ENCODE peak calls at places on chromosomes 11 and 22, in eight cellular contexts. F is stimulated activated CD8-positive, alpha-beta memory T cell treated with anti-CD3 and anti-CD28 coated beads, Interleukin-4, amount 100 ng/mL, for 1 hour; N is CD4-positive, alpha-beta memory T cell; V is NCI-H524 treated with DMSO at 0.1 percent for 48 hours; X is activated CD4-positive, CD25-positive, alpha-beta regulatory T cell; W is RKO; P is nephron progenitor cell; A is AG10803. E is an unnamed sample.

GRCh38 chr11:68040957-68041591 is 2.2 kb downstream of the TCIRG1 start:
- DNase-seq in P (no peak), A (no peak), W (no peak), X (no peak), V (no peak), F (no peak), N (no peak), E (no peak)

GRCh38 chr22:20000246-20001081 is 16.2 kb downstream of the ARVCF start:
- DNase-seq in A (no peak), N (no peak), X (no peak), V (no peak), W (no peak), F (no peak), P (no peak), E (no peak)

GRCh38 chr11:66333896-66334604 is 2.2 kb downstream of the RIN1 start:
- DNase-seq in A (no peak), N (no peak), P (no peak), X (no peak), V (no peak), W (no peak), F (no peak), E (no peak)

GRCh38 chr22:44355688-44356070 is 42.9 kb upstream of the SHISAL1 start:
- DNase-seq in X (no peak), F (no peak), P (no peak), V (no peak), N (no peak), A (no peak), W (no peak), E (no peak)

GRCh38 chr11:36333897-36334296 is 37.8 kb downstream of the PRR5L start:
- DNase-seq in N (no peak), W (no peak), X (no peak), V (no peak), F (no peak), A (peak; percentile 66), P (no peak), E (peak; percentile 12)

GRCh38 chr11:63765688-63766241 is 2.8 kb downstream of the ZFTA start:
- DNase-seq in F (no peak), N (no peak), A (no peak), P (peak; percentile 17), V (no peak), X (no peak), W (no peak), E (no peak)

GRCh38 chr22:50485221-50486131 is 1.2 kb upstream of the MIOX start:
- DNase-seq in W (no peak), N (no peak), V (no peak), X (no peak), F (no peak), A (peak; percentile 22), P (no peak), E (no peak)

GRCh38 chr11:2725367-2726300 is 25.8 kb upstream of the KCNQ1OT1 start:
- DNase-seq in X (no peak), A (peak; percentile 43), V (no peak), N (no peak), F (no peak), P (no peak), W (no peak), E (no peak)

GRCh38 chr11:10302744-10303557 is 1.9 kb upstream of the ADM start:
- DNase-seq in A (peak; percentile 86), N (peak; percentile 73), P (peak; percentile 61), W (peak; percentile 83), F (no peak), V (no peak), X (peak; percentile 45), E (peak; percentile 50)

GRCh38 chr11:79095424-79095823 is 345.4 kb downstream of the TENM4 start:
- DNase-seq in V (no peak), X (no peak), F (no peak), W (no peak), N (no peak), A (no peak), P (no peak), E (no peak)

GRCh38 chr11:119044708-119045107 is 12.3 kb downstream of the HYOU1 start:
- DNase-seq in N (no peak), V (no peak), F (no peak), W (no peak), X (no peak), P (no peak), A (no peak), E (no peak)

GRCh38 chr22:38802671-38803121 is 8.8 kb upstream of the DNAL4 start:
- DNase-seq in A (peak; percentile 99), P (no peak), X (no peak), N (no peak), W (peak; percentile 63), V (no peak), F (no peak), E (peak; percentile 88)

GRCh38 chr11:45554230-45554967 is 111.0 kb downstream of the CHST1 start:
- DNase-seq in P (no peak), A (no peak), F (no peak), N (no peak), V (no peak), W (no peak), X (no peak), E (no peak)

GRCh38 chr11:69446108-69446507 is 35.4 kb upstream of the LINC01488 start:
- DNase-seq in N (no peak), V (no peak), P (no peak), X (no peak), F (no peak), A (no peak), W (no peak), E (no peak)

GRCh38 chr11:8060801-8061554 is 20.0 kb upstream of the TUB start:
- DNase-seq in N (no peak), P (no peak), F (no peak), A (peak; percentile 70), X (no peak), V (no peak), W (peak; percentile 41), E (no peak)

GRCh38 chr11:87628161-87628560 is 547.1 kb downstream of the RAB38 start:
- DNase-seq in F (no peak), W (no peak), P (no peak), V (no peak), A (no peak), N (no peak), X (no peak), E (no peak)

GRCh38 chr11:118224512-118225180 is at the start of gene JAML:
- DNase-seq in A (no peak), P (no peak), V (no peak), W (no peak), X (peak; percentile 15), F (no peak), N (peak; percentile 78), E (no peak)

GRCh38 chr11:88508808-88509581 is 171.5 kb upstream of the CTSC start:
- DNase-seq in X (no peak), W (no peak), V (no peak), F (no peak), N (peak; percentile 13), A (peak; percentile 19), P (peak; percentile 50), E (peak; percentile 61)

GRCh38 chr22:19129871-19130270 is 1.2 kb upstream of the TSSK2 start:
- DNase-seq in W (no peak), F (no peak), X (no peak), P (no peak), V (no peak), A (no peak), N (no peak), E (no peak)

GRCh38 chr11:61598886-61599868 is 18.3 kb upstream of the SYT7 start:
- DNase-seq in F (no peak), P (peak; percentile 35), V (no peak), A (peak; percentile 46), X (no peak), N (no peak), W (no peak), E (no peak)

GRCh38 chr11:62540804-62541671 is 5.6 kb downstream of the AHNAK start:
- DNase-seq in V (no peak), F (no peak), W (no peak), N (no peak), A (no peak), P (no peak), X (no peak), E (no peak)

GRCh38 chr11:78190374-78190773 is 1.7 kb downstream of the USP35 start:
- DNase-seq in F (no peak), N (no peak), V (no peak), A (no peak), P (no peak), W (no peak), X (no peak), E (no peak)

GRCh38 chr22:26707581-26707980 is 50.2 kb downstream of the MIAT start:
- DNase-seq in F (no peak), A (no peak), V (no peak), X (no peak), P (no peak), N (no peak), W (no peak), E (no peak)

GRCh38 chr22:48942698-48943566 is 884.7 kb downstream of the BRD1 start:
- DNase-seq in X (no peak), F (no peak), V (no peak), A (no peak), W (no peak), N (no peak), P (no peak), E (no peak)

GRCh38 chr22:46546466-46547178 is 9.2 kb upstream of the CELSR1 start:
- DNase-seq in N (no peak), P (no peak), V (no peak), W (no peak), A (peak; percentile 66), X (no peak), F (no peak), E (peak; percentile 46)